ENCODE peak calls at places on chromosomes 6 and 20, in eight cellular contexts. M, E, A, O, Y, N, K and C are unnamed samples.

GRCh38 chr20:61742097-61742805 is 323.4 kb downstream of the TAF4 start:
- DNase-seq in A (no peak), N (no peak), O (no peak), M (no peak), Y (no peak), K (no peak), E (no peak), C (no peak)

GRCh38 chr6:116462516-116462915 is 1.3 kb downstream of the CALHM6 start:
- DNase-seq in K (no peak), N (no peak), Y (peak), O (no peak), E (no peak), M (no peak), A (no peak), C (no peak)

GRCh38 chr6:132412656-132413500 is 11.6 kb upstream of the MOXD1 start:
- DNase-seq in A (no peak), M (no peak), O (no peak), Y (no peak), N (no peak), K (no peak), E (no peak), C (no peak)

GRCh38 chr6:85435872-85436271 is 14.0 kb upstream of the NT5E start:
- DNase-seq in N (no peak), K (no peak), E (no peak), M (no peak), A (no peak), O (no peak), Y (no peak), C (no peak)

GRCh38 chr6:134787261-134787871 is 162.5 kb downstream of the ALDH8A1 start:
- DNase-seq in N (peak), O (no peak), Y (no peak), A (no peak), K (no peak), M (no peak), E (no peak), C (no peak)

GRCh38 chr6:144344651-144345050 is 59.5 kb downstream of the UTRN start:
- DNase-seq in O (no peak), A (no peak), M (no peak), K (no peak), N (no peak), E (no peak), Y (no peak), C (no peak)

GRCh38 chr6:157535354-157536217 is 154.6 kb downstream of the ZDHHC14 start:
- DNase-seq in K (no peak), E (no peak), M (peak), A (peak), Y (peak), N (peak), O (no peak), C (no peak)

GRCh38 chr6:80263603-80264002 is 157.1 kb downstream of the BCKDHB start:
- DNase-seq in A (no peak), K (no peak), O (no peak), E (no peak), M (no peak), N (no peak), Y (no peak), C (no peak)

GRCh38 chr6:2124260-2124709 is 121.1 kb downstream of the GMDS start:
- DNase-seq in N (peak), M (no peak), O (no peak), E (no peak), A (no peak), K (no peak), Y (no peak), C (no peak)

GRCh38 chr6:167429353-167429752 is 104.5 kb downstream of the TTLL2 start:
- DNase-seq in E (no peak), M (no peak), O (no peak), N (no peak), Y (no peak), K (no peak), A (no peak), C (no peak)

GRCh38 chr6:20696676-20697075 is 162.4 kb downstream of the CDKAL1 start:
- DNase-seq in M (no peak), N (no peak), E (no peak), K (no peak), A (no peak), Y (no peak), O (no peak), C (no peak)

GRCh38 chr6:21666788-21667681 is 73.5 kb downstream of the SOX4 start:
- DNase-seq in E (no peak), O (no peak), N (no peak), A (no peak), K (no peak), M (no peak), Y (no peak), C (no peak)

GRCh38 chr6:93474733-93475179 is 55.4 kb upstream of the EPHA7 start:
- DNase-seq in K (no peak), O (no peak), E (no peak), Y (no peak), A (no peak), N (no peak), M (peak), C (no peak)

GRCh38 chr6:35017461-35018183 is 123.5 kb downstream of the TCP11 start:
- DNase-seq in Y (no peak), M (no peak), K (no peak), N (no peak), O (peak), A (no peak), E (peak), C (peak)

GRCh38 chr6:108966855-108967755 is 118.9 kb downstream of the ARMC2 start:
- DNase-seq in Y (peak), O (no peak), E (no peak), A (peak), M (peak), K (no peak), N (peak), C (peak)